ENCODE peak calls at places on chromosomes 12 and 14, in six cellular contexts. G, F, W, Y, I and S are unnamed samples.
A peak's percentile ranks its signal among the peaks of the same experiment; 100 is the strongest.

GRCh38 chr14:102979406-102979805 is 56.9 kb downstream of the AMN start:
- ATAC-seq in Y (no peak), I (no peak), W (peak; percentile 73), G (peak; percentile 67), F (no peak), S (peak; percentile 78)

GRCh38 chr14:101538865-101539264 is 22.4 kb upstream of the DIO3 start:
- ATAC-seq in W (no peak), I (no peak), Y (peak; percentile 52), F (no peak), G (no peak), S (no peak)

GRCh38 chr12:29043069-29043468 is 106.0 kb upstream of the FAR2 start:
- ATAC-seq in I (no peak), F (no peak), W (no peak), Y (no peak), G (no peak), S (no peak)

GRCh38 chr14:75042040-75042439 is 9.2 kb downstream of the MLH3 start:
- ATAC-seq in Y (no peak), I (no peak), F (no peak), G (no peak), W (no peak), S (no peak)

GRCh38 chr14:97164014-97164413 is 366.8 kb downstream of the VRK1 start:
- ATAC-seq in I (no peak), F (no peak), G (no peak), W (no peak), Y (no peak), S (no peak)

GRCh38 chr14:32779845-32780244 is 158.8 kb upstream of the NPAS3 start:
- ATAC-seq in G (no peak), F (no peak), W (no peak), Y (no peak), I (no peak), S (no peak)

GRCh38 chr14:98189521-98189920 is 1082.5 kb downstream of the BCL11B start:
- ATAC-seq in W (peak; percentile 74), I (peak; percentile 88), Y (no peak), F (no peak), G (peak; percentile 65), S (peak; percentile 76)

GRCh38 chr14:101228949-101229541 is 325.5 kb upstream of the RTL1 start:
- ATAC-seq in F (no peak), I (no peak), Y (no peak), G (no peak), W (no peak), S (no peak)

GRCh38 chr14:105420976-105421674 is 1.5 kb downstream of the MTA1 start:
- ATAC-seq in I (no peak), W (no peak), F (peak; percentile 14), G (no peak), Y (peak; percentile 16), S (no peak)

GRCh38 chr12:121590476-121591143 is 9.8 kb upstream of the KDM2B start:
- ATAC-seq in W (peak; percentile 98), F (peak; percentile 84), I (peak; percentile 81), Y (peak; percentile 11), G (peak; percentile 93), S (peak; percentile 86)

GRCh38 chr12:108102363-108102762 is 26.7 kb upstream of the WSCD2 start:
- ATAC-seq in W (no peak), G (no peak), Y (no peak), I (no peak), F (no peak), S (no peak)

GRCh38 chr12:56258068-56258819 is at the start of gene ANKRD52:
- ATAC-seq in W (peak; percentile 93), F (peak; percentile 71), G (peak; percentile 95), Y (peak; percentile 99), I (peak; percentile 99), S (peak; percentile 97)

GRCh38 chr12:106109168-106109910 is 29.4 kb downstream of the NUAK1 start:
- ATAC-seq in G (no peak), W (no peak), F (no peak), Y (no peak), I (no peak), S (no peak)

GRCh38 chr12:69929125-69929524 is 104.1 kb downstream of the MYRFL start:
- ATAC-seq in G (no peak), F (no peak), Y (no peak), I (no peak), W (no peak), S (no peak)

GRCh38 chr12:106118-106561 is 39.6 kb downstream of the IQSEC3 start:
- ATAC-seq in F (no peak), I (no peak), W (no peak), Y (no peak), G (no peak), S (no peak)

GRCh38 chr14:64800000-64800399 is 79.7 kb downstream of the SPTB start:
- ATAC-seq in Y (peak; percentile 83), G (no peak), W (no peak), F (peak; percentile 60), I (peak; percentile 9), S (no peak)

GRCh38 chr14:100329233-100330006 is 6.3 kb downstream of the SLC25A47 start:
- ATAC-seq in G (no peak), Y (no peak), F (no peak), W (no peak), I (no peak), S (no peak)

GRCh38 chr14:94329857-94330256 is 6.7 kb upstream of the SERPINA6 start:
- ATAC-seq in I (no peak), F (no peak), Y (no peak), G (no peak), W (no peak), S (no peak)